ENCODE peak calls at places on chromosomes 4 and X, in five cellular contexts. K, V, G, Y and J are unnamed samples.

GRCh38 chr4:94766856-94767255 is 9.1 kb downstream of the BMPR1B start:
- DNase-seq in K (no peak), G (no peak), Y (no peak), V (no peak), J (no peak)

GRCh38 chr4:10810411-10810810 is 125.8 kb upstream of the CLNK start:
- DNase-seq in K (no peak), V (no peak), Y (no peak), G (no peak), J (no peak)

GRCh38 chr4:168028970-168029610 is 63.2 kb upstream of the ANXA10 start:
- DNase-seq in G (no peak), K (no peak), Y (no peak), V (no peak), J (peak; percentile 2)

GRCh38 chrX:72644946-72645345 is 69.2 kb downstream of the PHKA1 start:
- DNase-seq in V (no peak), G (peak; percentile 12), K (peak; percentile 89), Y (no peak), J (no peak)

GRCh38 chr4:124061413-124061812 is 651.1 kb downstream of the ANKRD50 start:
- DNase-seq in Y (no peak), G (peak; percentile 11), K (no peak), V (no peak), J (no peak)

GRCh38 chr4:26385690-26386089 is 64.9 kb downstream of the RBPJ start:
- DNase-seq in K (no peak), G (no peak), Y (no peak), V (no peak), J (no peak)

GRCh38 chr4:54541426-54542118 is 116.2 kb upstream of the KIT start:
- DNase-seq in V (no peak), Y (no peak), G (no peak), K (no peak), J (no peak)

GRCh38 chrX:6052111-6052745 is 176.4 kb downstream of the NLGN4X start:
- DNase-seq in V (no peak), K (no peak), G (no peak), Y (no peak), J (peak; percentile 0)

GRCh38 chr4:99504804-99505502 is 5.9 kb upstream of the C4orf17 start:
- DNase-seq in K (no peak), G (no peak), V (no peak), Y (no peak), J (no peak)

GRCh38 chrX:145630806-145631435 is 186.7 kb upstream of the SLITRK2 start:
- DNase-seq in Y (no peak), V (no peak), G (no peak), K (no peak), J (no peak)

GRCh38 chr4:71026086-71026485 is 32.6 kb downstream of the DCK start:
- DNase-seq in Y (no peak), K (no peak), G (peak; percentile 89), V (no peak), J (peak; percentile 43)

GRCh38 chr4:169254546-169254983 is 16.2 kb downstream of the SH3RF1 start:
- DNase-seq in V (no peak), G (peak; percentile 76), K (no peak), Y (no peak), J (peak; percentile 69)

GRCh38 chr4:2977116-2978097 is 14.0 kb downstream of the GRK4 start:
- DNase-seq in V (no peak), K (no peak), G (no peak), Y (no peak), J (peak; percentile 48)

GRCh38 chr4:144872508-144873293 is 225.3 kb downstream of the ANAPC10 start:
- DNase-seq in V (no peak), K (no peak), G (no peak), Y (no peak), J (no peak)

GRCh38 chrX:94178145-94178790 is 504.3 kb downstream of the FAM133A start:
- DNase-seq in Y (no peak), V (no peak), K (no peak), G (no peak), J (no peak)

GRCh38 chrX:23451266-23451665 is 116.6 kb downstream of the PTCHD1 start:
- DNase-seq in K (no peak), V (no peak), Y (no peak), G (no peak), J (no peak)

GRCh38 chrX:41720125-41720780 is 3.7 kb upstream of the GPR82 start:
- DNase-seq in V (peak; percentile 22), Y (no peak), G (no peak), K (peak; percentile 58), J (no peak)

GRCh38 chrX:9312922-9313867 is 151.7 kb upstream of the TBL1X start:
- DNase-seq in G (peak; percentile 7), Y (peak; percentile 62), V (peak; percentile 67), K (peak; percentile 63), J (no peak)

GRCh38 chr4:38381788-38382187 is 282.2 kb upstream of the KLF3 start:
- DNase-seq in G (no peak), Y (no peak), K (no peak), V (no peak), J (no peak)

GRCh38 chr4:6011686-6012085 is 6.5 kb downstream of the C4orf50 start:
- DNase-seq in G (peak; percentile 47), K (peak; percentile 33), V (no peak), Y (no peak), J (no peak)

GRCh38 chrX:13001961-13002671 is 27.2 kb downstream of the TMSB4X start:
- DNase-seq in G (no peak), V (no peak), Y (no peak), K (no peak), J (no peak)

GRCh38 chr4:2330119-2331042 is 68.5 kb upstream of the MXD4 start:
- DNase-seq in Y (no peak), K (peak; percentile 4), G (peak; percentile 58), V (no peak), J (peak; percentile 69)

GRCh38 chrX:64204701-64205440 is 637 bp downstream of the AMER1 start:
- DNase-seq in G (peak; percentile 11), K (peak; percentile 65), V (no peak), Y (no peak), J (no peak)